ENCODE peak calls at places on chromosome 5, in four cellular contexts. One of them, this sample, is unnamed.

GRCh38 chr5:86526811-86527348 is 90.9 kb upstream of the COX7C start:
- DNase-seq in body of pancreas: no peak
- DNase-seq in AG04450: no peak
- DNase-seq in dorsolateral prefrontal cortex: no peak
- DNase-seq in this sample: no peak

GRCh38 chr5:101431201-101431600 is 528.1 kb upstream of the ST8SIA4 start:
- DNase-seq in body of pancreas: no peak
- DNase-seq in AG04450: no peak
- DNase-seq in dorsolateral prefrontal cortex: no peak
- DNase-seq in this sample: no peak

GRCh38 chr5:37005252-37005651 is 128.7 kb downstream of the NIPBL start:
- DNase-seq in body of pancreas: no peak
- DNase-seq in AG04450: no peak
- DNase-seq in dorsolateral prefrontal cortex: no peak
- DNase-seq in this sample: no peak

GRCh38 chr5:14376789-14377188 is 204.8 kb upstream of the OTULINL start:
- DNase-seq in body of pancreas: no peak
- DNase-seq in AG04450: no peak
- DNase-seq in dorsolateral prefrontal cortex: no peak
- DNase-seq in this sample: no peak

GRCh38 chr5:61301820-61302563 is 30.1 kb upstream of the ZSWIM6 start:
- DNase-seq in body of pancreas: peak; percentile 84
- DNase-seq in AG04450: peak; percentile 99
- DNase-seq in dorsolateral prefrontal cortex: peak; percentile 62
- DNase-seq in this sample: no peak

GRCh38 chr5:39283231-39283818 is 64.0 kb upstream of the FYB1 start:
- DNase-seq in body of pancreas: peak; percentile 19
- DNase-seq in AG04450: peak; percentile 29
- DNase-seq in dorsolateral prefrontal cortex: no peak
- DNase-seq in this sample: peak; percentile 7

GRCh38 chr5:98827161-98827560 is 53.7 kb downstream of the RGMB start:
- DNase-seq in body of pancreas: no peak
- DNase-seq in AG04450: peak; percentile 8
- DNase-seq in dorsolateral prefrontal cortex: no peak
- DNase-seq in this sample: no peak

GRCh38 chr5:37777472-37778135 is 62.2 kb downstream of the GDNF start:
- DNase-seq in body of pancreas: no peak
- DNase-seq in AG04450: no peak
- DNase-seq in dorsolateral prefrontal cortex: no peak
- DNase-seq in this sample: no peak

GRCh38 chr5:1806974-1807373 is 5.8 kb downstream of the NDUFS6 start:
- DNase-seq in body of pancreas: no peak
- DNase-seq in AG04450: no peak
- DNase-seq in dorsolateral prefrontal cortex: no peak
- DNase-seq in this sample: no peak

GRCh38 chr5:111699324-111699723 is 57.7 kb downstream of the NREP start:
- DNase-seq in body of pancreas: no peak
- DNase-seq in AG04450: no peak
- DNase-seq in dorsolateral prefrontal cortex: no peak
- DNase-seq in this sample: no peak

GRCh38 chr5:2695200-2695891 is 56.1 kb downstream of the IRX2 start:
- DNase-seq in body of pancreas: no peak
- DNase-seq in AG04450: no peak
- DNase-seq in dorsolateral prefrontal cortex: no peak
- DNase-seq in this sample: no peak

GRCh38 chr5:43631182-43631910 is 28.4 kb downstream of the NNT start:
- DNase-seq in body of pancreas: peak; percentile 63
- DNase-seq in AG04450: peak; percentile 60
- DNase-seq in dorsolateral prefrontal cortex: no peak
- DNase-seq in this sample: peak; percentile 4

GRCh38 chr5:171321447-171321846 is 12.4 kb downstream of the TLX3 start:
- DNase-seq in body of pancreas: no peak
- DNase-seq in AG04450: no peak
- DNase-seq in dorsolateral prefrontal cortex: no peak
- DNase-seq in this sample: no peak

GRCh38 chr5:171318026-171318425 is 9.0 kb downstream of the TLX3 start:
- DNase-seq in body of pancreas: no peak
- DNase-seq in AG04450: no peak
- DNase-seq in dorsolateral prefrontal cortex: no peak
- DNase-seq in this sample: no peak

GRCh38 chr5:171323007-171323406 is 14.0 kb downstream of the TLX3 start:
- DNase-seq in body of pancreas: no peak
- DNase-seq in AG04450: no peak
- DNase-seq in dorsolateral prefrontal cortex: no peak
- DNase-seq in this sample: no peak

GRCh38 chr5:171323806-171324632 is 15.0 kb downstream of the TLX3 start:
- DNase-seq in body of pancreas: no peak
- DNase-seq in AG04450: no peak
- DNase-seq in dorsolateral prefrontal cortex: no peak
- DNase-seq in this sample: no peak

DNA sequence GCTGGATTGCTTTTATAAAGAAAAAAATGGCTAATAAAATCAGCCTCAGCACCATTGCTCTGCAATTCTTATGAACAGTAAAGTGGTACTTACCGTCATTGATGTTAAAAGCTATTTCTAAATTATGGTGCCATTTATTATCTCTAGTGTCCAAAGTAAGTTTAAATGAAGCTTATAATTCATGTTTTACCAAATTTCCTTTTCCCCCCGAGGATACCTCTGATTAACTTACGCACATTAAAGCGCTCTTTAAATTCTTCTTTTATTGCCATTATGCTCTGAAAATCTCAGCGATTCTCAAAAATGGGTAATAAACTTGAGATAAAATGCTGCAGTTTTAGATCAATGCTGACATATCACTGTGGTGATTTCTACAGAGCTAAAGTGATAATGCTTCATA is 13.5 kb downstream of the TLX3 start:
- DNase-seq in body of pancreas: no peak
- DNase-seq in AG04450: no peak
- DNase-seq in dorsolateral prefrontal cortex: no peak
- DNase-seq in this sample: no peak
- H3K27me3 ChIP-seq in body of pancreas: no peaks in the 10 kb centered on the region
- H3K27me3 ChIP-seq in AG04450: peaks cover 76% of the 10 kb centered on the region
- H3K27me3 ChIP-seq in dorsolateral prefrontal cortex: peaks cover 94% of the 10 kb centered on the region
- H3K27me3 ChIP-seq in this sample: peaks cover 49% of the 10 kb centered on the region

DNA sequence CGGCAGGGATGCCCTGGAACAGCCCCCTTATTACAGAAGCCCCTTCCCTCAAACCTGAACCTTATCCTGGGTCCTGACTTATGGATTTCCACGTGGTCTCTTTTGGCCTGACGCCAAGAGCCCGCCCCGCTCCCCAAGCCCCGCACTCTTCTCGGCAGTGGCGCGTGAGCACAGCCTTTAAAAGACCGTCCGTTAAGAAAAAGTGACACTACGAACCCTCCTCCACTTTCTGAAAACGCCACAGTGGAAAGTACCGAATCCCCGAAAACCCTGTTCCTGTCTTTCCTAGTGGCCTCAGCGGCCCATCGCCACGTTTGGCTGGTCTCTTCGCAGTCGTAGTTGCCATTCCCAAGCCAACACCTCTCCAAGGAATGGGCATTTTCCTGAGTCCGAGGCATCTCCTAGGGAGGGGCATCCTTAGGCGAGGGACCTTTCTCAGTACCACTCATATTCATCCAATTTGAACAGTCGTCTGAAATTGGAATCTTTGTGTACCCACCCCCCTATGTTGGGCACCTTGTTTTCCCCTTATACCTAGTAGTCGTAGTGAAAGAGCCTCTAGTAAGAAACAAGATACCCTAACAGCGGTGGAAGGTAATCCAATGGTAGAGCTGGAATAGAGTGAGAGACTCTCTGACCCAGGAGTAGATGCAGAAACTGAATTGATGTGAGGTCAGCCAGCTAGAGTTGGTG is 769 bp upstream of the MCIDAS start:
- DNase-seq in body of pancreas: no peak
- DNase-seq in AG04450: no peak
- DNase-seq in dorsolateral prefrontal cortex: no peak
- DNase-seq in this sample: no peak
- H3K27me3 ChIP-seq in body of pancreas: no peaks in the 10 kb centered on the region
- H3K27me3 ChIP-seq in AG04450: peaks cover 97% of the 10 kb centered on the region
- H3K27me3 ChIP-seq in dorsolateral prefrontal cortex: peaks cover 100% of the 10 kb centered on the region
- H3K27me3 ChIP-seq in this sample: peaks cover 39% of the 10 kb centered on the region

GRCh38 chr5:120706877-120707276 is 242.8 kb downstream of the PRR16 start:
- DNase-seq in body of pancreas: no peak
- DNase-seq in AG04450: no peak
- DNase-seq in dorsolateral prefrontal cortex: no peak
- DNase-seq in this sample: no peak

GRCh38 chr5:120703923-120704445 is 239.9 kb downstream of the PRR16 start:
- DNase-seq in body of pancreas: no peak
- DNase-seq in AG04450: no peak
- DNase-seq in dorsolateral prefrontal cortex: no peak
- DNase-seq in this sample: no peak
- H3K27me3 ChIP-seq in body of pancreas: no peaks in the 10 kb centered on the region
- H3K27me3 ChIP-seq in AG04450: no peaks in the 10 kb centered on the region
- H3K27me3 ChIP-seq in dorsolateral prefrontal cortex: no peaks in the 10 kb centered on the region
- H3K27me3 ChIP-seq in this sample: no peaks in the 10 kb centered on the region

DNA sequence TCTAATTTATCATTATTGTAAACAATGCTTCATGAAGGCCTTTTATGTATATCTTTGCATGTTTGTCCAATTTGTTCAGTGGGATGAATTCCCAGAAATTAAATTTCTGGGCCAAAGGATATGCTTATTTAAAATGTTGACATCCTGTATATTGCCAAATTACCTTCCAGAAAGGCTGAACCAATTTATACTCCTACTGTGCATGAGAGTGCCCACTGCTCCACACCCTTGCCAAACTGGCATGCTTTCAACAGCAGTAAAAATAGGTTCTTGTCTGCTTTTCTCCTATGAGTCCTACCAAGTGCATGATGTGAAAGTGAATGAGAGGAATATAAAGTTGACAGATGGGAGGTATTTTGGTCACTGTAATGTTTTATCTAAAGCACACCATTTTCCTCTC is 70.6 kb upstream of the ERBIN start:
- DNase-seq in body of pancreas: no peak
- DNase-seq in AG04450: no peak
- DNase-seq in dorsolateral prefrontal cortex: no peak
- DNase-seq in this sample: no peak
- H3K27me3 ChIP-seq in body of pancreas: no peaks in the 10 kb centered on the region
- H3K27me3 ChIP-seq in AG04450: no peaks in the 10 kb centered on the region
- H3K27me3 ChIP-seq in dorsolateral prefrontal cortex: no peaks in the 10 kb centered on the region
- H3K27me3 ChIP-seq in this sample: no peaks in the 10 kb centered on the region

DNA sequence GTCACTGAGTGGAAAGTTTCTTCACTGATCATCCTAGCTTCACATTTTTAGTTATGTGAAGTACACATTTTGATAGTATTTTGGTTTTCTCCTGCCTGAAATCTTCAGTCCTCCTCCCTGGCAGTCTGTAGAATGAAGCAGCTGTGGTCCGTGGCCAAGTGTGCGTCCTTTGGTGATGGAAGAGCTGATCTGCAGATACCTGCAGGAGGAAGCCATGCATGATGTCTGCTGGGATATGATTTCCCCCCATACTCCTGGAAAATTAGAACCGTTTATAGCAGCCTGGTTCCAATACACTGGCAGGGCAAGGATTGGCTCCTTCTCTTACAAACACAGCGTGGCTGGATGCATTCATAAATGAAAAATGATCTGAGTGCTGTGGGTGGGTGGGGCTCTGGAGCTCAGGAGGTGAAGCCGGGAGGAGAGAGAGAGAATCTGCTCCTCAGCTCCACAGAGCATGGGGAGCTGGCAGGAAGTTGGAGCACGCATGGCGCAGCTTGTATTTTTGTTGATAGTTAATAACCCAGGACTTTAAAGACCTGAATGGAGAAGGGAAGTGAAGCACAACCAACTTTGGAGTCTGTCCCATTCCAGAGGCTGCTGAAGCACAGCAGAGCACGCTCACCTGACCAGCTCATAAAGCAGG is 238.3 kb downstream of the GOLPH3 start:
- DNase-seq in body of pancreas: no peak
- DNase-seq in AG04450: no peak
- DNase-seq in dorsolateral prefrontal cortex: no peak
- DNase-seq in this sample: no peak
- H3K27me3 ChIP-seq in body of pancreas: no peaks in the 10 kb centered on the region
- H3K27me3 ChIP-seq in AG04450: peaks cover 19% of the 10 kb centered on the region
- H3K27me3 ChIP-seq in dorsolateral prefrontal cortex: no peaks in the 10 kb centered on the region
- H3K27me3 ChIP-seq in this sample: no peaks in the 10 kb centered on the region

DNA sequence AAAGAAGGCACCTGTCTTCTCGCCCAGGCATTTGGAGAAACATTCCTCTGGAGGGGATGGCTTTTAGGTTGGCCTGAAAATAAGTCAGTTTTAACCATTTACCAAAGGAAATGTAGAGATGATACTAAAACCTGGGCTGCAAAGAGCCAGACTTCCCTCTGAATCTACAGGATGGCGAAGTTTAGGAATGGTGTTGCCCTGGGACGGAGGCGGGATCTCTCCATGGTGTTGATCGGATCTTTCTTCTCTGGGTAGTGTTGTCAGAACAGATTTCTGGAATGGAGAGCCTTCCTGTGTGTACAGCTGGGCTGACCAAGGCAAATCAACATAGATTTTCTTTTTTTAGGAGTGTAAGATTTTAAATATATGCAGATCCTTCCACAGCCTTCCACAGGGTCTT is 159.2 kb downstream of the PDZD2 start:
- DNase-seq in body of pancreas: no peak
- DNase-seq in AG04450: no peak
- DNase-seq in dorsolateral prefrontal cortex: no peak
- DNase-seq in this sample: no peak
- H3K27me3 ChIP-seq in body of pancreas: no peaks in the 10 kb centered on the region
- H3K27me3 ChIP-seq in AG04450: peaks cover 5% of the 10 kb centered on the region
- H3K27me3 ChIP-seq in dorsolateral prefrontal cortex: no peaks in the 10 kb centered on the region
- H3K27me3 ChIP-seq in this sample: peaks cover 5% of the 10 kb centered on the region

GRCh38 chr5:73233053-73233460 is 60.1 kb downstream of the TMEM174 start:
- DNase-seq in body of pancreas: no peak
- DNase-seq in AG04450: no peak
- DNase-seq in dorsolateral prefrontal cortex: no peak
- DNase-seq in this sample: no peak
- H3K27me3 ChIP-seq in body of pancreas: no peaks in the 10 kb centered on the region
- H3K27me3 ChIP-seq in AG04450: no peaks in the 10 kb centered on the region
- H3K27me3 ChIP-seq in dorsolateral prefrontal cortex: peaks cover 98% of the 10 kb centered on the region
- H3K27me3 ChIP-seq in this sample: no peaks in the 10 kb centered on the region

GRCh38 chr5:149708981-149709594 is 21.0 kb upstream of the PPARGC1B start:
- DNase-seq in body of pancreas: no peak
- DNase-seq in AG04450: no peak
- DNase-seq in dorsolateral prefrontal cortex: no peak
- DNase-seq in this sample: no peak

GRCh38 chr5:149711338-149711737 is 18.8 kb upstream of the PPARGC1B start:
- DNase-seq in body of pancreas: no peak
- DNase-seq in AG04450: no peak
- DNase-seq in dorsolateral prefrontal cortex: no peak
- DNase-seq in this sample: no peak

GRCh38 chr5:149714877-149715502 is 15.1 kb upstream of the PPARGC1B start:
- DNase-seq in body of pancreas: no peak
- DNase-seq in AG04450: no peak
- DNase-seq in dorsolateral prefrontal cortex: no peak
- DNase-seq in this sample: no peak

GRCh38 chr5:149710575-149710974 is 19.5 kb upstream of the PPARGC1B start:
- DNase-seq in body of pancreas: no peak
- DNase-seq in AG04450: no peak
- DNase-seq in dorsolateral prefrontal cortex: no peak
- DNase-seq in this sample: no peak

GRCh38 chr5:149712439-149713147 is 17.5 kb upstream of the PPARGC1B start:
- DNase-seq in body of pancreas: no peak
- DNase-seq in AG04450: no peak
- DNase-seq in dorsolateral prefrontal cortex: no peak
- DNase-seq in this sample: no peak
- H3K27me3 ChIP-seq in body of pancreas: no peaks in the 10 kb centered on the region
- H3K27me3 ChIP-seq in AG04450: peaks cover 37% of the 10 kb centered on the region
- H3K27me3 ChIP-seq in dorsolateral prefrontal cortex: no peaks in the 10 kb centered on the region
- H3K27me3 ChIP-seq in this sample: peaks cover 11% of the 10 kb centered on the region

This sample was measured in keratinocyte.